ENCODE peak calls at places on chromosomes 6 and 20, in eight cellular contexts. E, A, F, Y, R, W, U and G are unnamed samples.

GRCh38 chr20:50313827-50314226 is 123.2 kb downstream of the CEBPB start:
- DNase-seq in W (no peak), R (no peak), F (no peak), E (no peak), Y (no peak), U (no peak), A (no peak), G (no peak)

GRCh38 chr6:140623498-140623897 is 1249.0 kb upstream of the CITED2 start:
- DNase-seq in W (peak; percentile 56), Y (no peak), R (no peak), F (no peak), A (no peak), E (no peak), U (no peak), G (no peak)

GRCh38 chr6:108993876-108994275 is 100.8 kb downstream of the SESN1 start:
- DNase-seq in Y (no peak), R (no peak), A (no peak), W (no peak), U (no peak), F (no peak), E (no peak), G (no peak)

GRCh38 chr20:38199506-38200390 is 34.7 kb upstream of the TGM2 start:
- DNase-seq in Y (no peak), A (no peak), R (no peak), U (no peak), W (no peak), F (no peak), E (no peak), G (no peak)

GRCh38 chr6:137910843-137911456 is 43.9 kb downstream of the TNFAIP3 start:
- DNase-seq in E (no peak), A (no peak), U (no peak), W (no peak), R (no peak), F (no peak), Y (no peak), G (no peak)

GRCh38 chr20:10429443-10429981 is 4.5 kb downstream of the MKKS start:
- DNase-seq in W (no peak), A (no peak), R (no peak), Y (no peak), E (no peak), F (no peak), U (no peak), G (no peak)

GRCh38 chr6:3284436-3284876 is 25.7 kb downstream of the PSMG4 start:
- DNase-seq in R (no peak), F (no peak), W (no peak), A (no peak), Y (no peak), U (no peak), E (no peak), G (no peak)

GRCh38 chr6:169865346-169866139 is 114.1 kb downstream of the ERMARD start:
- DNase-seq in R (no peak), U (no peak), E (no peak), Y (no peak), F (no peak), A (no peak), W (no peak), G (no peak)

GRCh38 chr6:39923394-39923793 is 10.9 kb downstream of the MOCS1 start:
- DNase-seq in W (no peak), F (no peak), E (no peak), R (no peak), A (peak; percentile 73), U (no peak), Y (peak; percentile 37), G (no peak)

GRCh38 chr6:17418281-17419188 is 25.1 kb downstream of the CAP2 start:
- DNase-seq in R (peak; percentile 28), W (no peak), F (no peak), E (no peak), Y (no peak), A (no peak), U (no peak), G (no peak)

GRCh38 chr6:41784581-41785171 is 2.8 kb upstream of the TOMM6 start:
- DNase-seq in R (no peak), A (no peak), F (no peak), E (no peak), W (no peak), U (no peak), Y (no peak), G (no peak)

GRCh38 chr6:38577492-38577891 is 62.2 kb downstream of the BTBD9 start:
- DNase-seq in F (no peak), W (no peak), Y (no peak), R (no peak), E (no peak), U (no peak), A (no peak), G (no peak)

GRCh38 chr6:39273394-39273793 is 40.8 kb downstream of the KCNK17 start:
- DNase-seq in F (no peak), R (peak; percentile 71), W (no peak), U (no peak), A (no peak), E (no peak), Y (no peak), G (no peak)

GRCh38 chr20:25269833-25270170 is 21.9 kb downstream of the PYGB start:
- DNase-seq in F (no peak), W (no peak), E (no peak), A (no peak), U (no peak), R (peak; percentile 10), Y (no peak), G (no peak)

GRCh38 chr20:59159091-59159821 is 4.4 kb upstream of the ZNF831 start:
- DNase-seq in A (no peak), Y (no peak), U (peak; percentile 94), W (no peak), R (peak; percentile 61), E (no peak), F (no peak), G (peak; percentile 70)

GRCh38 chr6:40251609-40252008 is 317.3 kb upstream of the MOCS1 start:
- DNase-seq in A (no peak), F (no peak), Y (no peak), U (no peak), W (no peak), E (no peak), R (no peak), G (no peak)

GRCh38 chr6:131950767-131951575 is at the start of gene CCN2:
- DNase-seq in Y (peak; percentile 67), R (peak; percentile 97), A (peak; percentile 80), W (peak; percentile 48), U (no peak), E (peak; percentile 13), F (peak; percentile 97), G (no peak)

GRCh38 chr6:28269492-28269891 is 2.5 kb downstream of the ZSCAN26 start:
- DNase-seq in F (no peak), Y (no peak), R (no peak), E (no peak), A (no peak), W (peak; percentile 64), U (no peak), G (no peak)

GRCh38 chr6:5112065-5112799 is 27.1 kb downstream of the PPP1R3G start:
- DNase-seq in Y (no peak), A (no peak), W (peak; percentile 13), E (no peak), R (no peak), U (no peak), F (no peak), G (no peak)

GRCh38 chr20:18902181-18902725 is 88.7 kb downstream of the SCP2D1 start:
- DNase-seq in U (no peak), W (no peak), R (no peak), F (no peak), E (no peak), A (no peak), Y (no peak), G (no peak)

GRCh38 chr6:157946865-157947532 is 34.7 kb upstream of the SYNJ2 start:
- DNase-seq in F (no peak), A (no peak), R (no peak), W (no peak), E (no peak), U (no peak), Y (no peak), G (peak; percentile 20)

DNA sequence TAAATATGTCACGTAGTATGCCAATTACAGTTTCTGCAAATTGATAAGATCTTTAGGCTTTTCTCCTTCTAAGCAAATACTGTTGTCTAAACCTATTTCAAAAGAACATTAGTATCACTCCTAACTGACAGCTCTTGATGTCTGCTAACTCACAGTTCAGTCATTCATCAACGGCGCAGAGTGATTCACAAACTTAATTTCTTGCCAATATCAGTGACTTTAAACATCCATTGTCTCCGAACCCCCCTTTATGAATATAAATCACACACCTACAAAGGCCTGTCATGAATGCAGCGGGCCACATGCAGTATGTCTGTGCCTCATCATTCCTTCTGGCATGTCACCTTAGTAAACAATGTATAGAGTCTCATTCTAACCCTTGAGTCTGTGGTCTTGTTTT is 420.6 kb downstream of the CDC5L start:
- DNase-seq in Y (no peak), R (no peak), F (no peak), E (no peak), W (no peak), A (no peak), U (no peak), G (no peak)
- H3K27ac ChIP-seq in Y (no peak overlapping the region), R (no peak overlapping the region), F (no peak overlapping the region), E (no peak overlapping the region), W (no peak overlapping the region), A (no peak overlapping the region), U (no peak overlapping the region), G (no peak overlapping the region)

DNA sequence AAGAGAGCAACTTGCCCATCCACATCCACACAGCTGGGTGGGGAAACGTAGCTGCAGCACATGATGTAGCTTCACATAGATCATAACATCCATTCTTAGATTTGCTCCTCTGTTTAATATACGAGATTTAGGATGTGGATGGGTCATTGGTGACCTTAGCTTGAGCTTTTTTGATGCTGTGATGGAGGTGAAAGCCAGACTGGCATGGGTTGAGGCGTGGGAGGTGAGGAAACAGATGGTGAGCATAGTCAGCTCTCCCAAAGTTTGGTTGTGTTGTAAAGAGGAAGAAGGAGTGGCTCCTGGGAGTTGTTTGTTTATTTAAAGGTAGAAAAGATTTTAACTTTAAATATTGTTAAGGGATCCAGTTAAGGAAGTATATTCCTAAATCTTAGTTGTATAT is 5.3 kb downstream of the ARFGEF2 start:
- DNase-seq in U (no peak), Y (no peak), W (no peak), F (no peak), R (no peak), E (no peak), A (no peak), G (no peak)
- H3K27ac ChIP-seq in U (no peak overlapping the region), Y (no peak overlapping the region), W (no peak overlapping the region), F (peak overlapping the region; percentile 19), R (no peak overlapping the region), E (peak overlapping the region; percentile 49), A (peak overlapping the region; percentile 36), G (no peak overlapping the region)

GRCh38 chr6:133637436-133637835 is 251.5 kb upstream of the TCF21 start:
- DNase-seq in F (no peak), U (no peak), R (no peak), W (no peak), Y (no peak), E (no peak), A (no peak), G (no peak)
- H3K27ac ChIP-seq in F (peak overlapping the region; percentile 29), U (no peak overlapping the region), R (no peak overlapping the region), W (peak overlapping the region; percentile 17), Y (no peak overlapping the region), E (peak overlapping the region; percentile 31), A (no peak overlapping the region), G (no peak overlapping the region)

DNA sequence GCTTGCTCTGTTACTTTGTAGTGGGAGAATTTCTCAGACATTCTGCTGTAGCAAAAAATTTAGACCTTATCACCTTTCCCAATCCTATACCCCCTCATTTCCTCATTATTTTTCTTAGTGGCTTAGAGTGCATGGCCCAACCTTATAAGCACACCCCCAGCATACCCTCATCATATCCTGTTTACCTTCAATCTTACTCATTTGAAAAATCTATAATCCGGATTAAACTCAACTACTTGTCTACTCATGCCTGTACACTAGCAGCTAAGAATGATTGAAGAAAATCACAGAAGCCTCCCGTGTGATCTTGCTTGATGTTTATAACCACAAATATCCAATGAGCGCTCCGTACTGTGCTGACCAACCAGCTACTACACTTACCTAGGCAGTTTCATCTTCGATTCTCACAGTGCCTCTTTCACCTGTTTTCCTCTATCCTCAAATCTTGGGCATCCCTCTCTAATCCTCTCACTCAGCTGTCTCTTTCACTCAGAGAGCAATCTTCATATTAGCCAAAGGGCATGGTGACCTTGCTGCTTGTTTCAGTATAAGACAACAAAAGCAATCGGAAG is 36.6 kb downstream of the AIG1 start:
- DNase-seq in A (no peak), Y (no peak), F (no peak), W (no peak), U (peak; percentile 44), R (no peak), E (no peak), G (peak; percentile 59)
- H3K27ac ChIP-seq in A (no peak overlapping the region), Y (no peak overlapping the region), F (no peak overlapping the region), W (no peak overlapping the region), U (peak overlapping the region; percentile 19), R (no peak overlapping the region), E (no peak overlapping the region), G (peak overlapping the region; percentile 73)